ENCODE peak calls at places on chromosome 11, in seven cellular contexts. F is IMR-90; N is AG08396; C is amniotic stem cell; D is GM18507; K is fibroblast of lung; J is stimulated activated naive CD8-positive, alpha-beta T cell treated with anti-CD3 and anti-CD28 coated beads, Interleukin-15, Interleukin-2, amounts not matched to agents 100 U/mL and 50 U/mL, for 24 hours. L is an unnamed sample.
A peak's percentile ranks its signal among the peaks of the same experiment; 100 is the strongest.

GRCh38 chr11:132909016-132909606 is 623.2 kb downstream of the OPCML start:
- DNase-seq in J (no peak), C (no peak), F (no peak), K (no peak), D (no peak), N (no peak), L (no peak)

GRCh38 chr11:119369035-119369925 is 12.2 kb downstream of the USP2 start:
- DNase-seq in F (no peak), C (no peak), K (no peak), N (no peak), J (no peak), D (no peak), L (no peak)

GRCh38 chr11:94934362-94934761 is 39.0 kb downstream of the CWC15 start:
- DNase-seq in C (no peak), N (peak; percentile 42), J (no peak), D (no peak), K (peak; percentile 54), F (peak; percentile 65), L (no peak)

GRCh38 chr11:35390737-35391682 is 28.3 kb downstream of the SLC1A2 start:
- DNase-seq in N (no peak), K (peak; percentile 86), J (peak; percentile 39), C (peak; percentile 65), D (no peak), F (peak; percentile 89), L (no peak)

GRCh38 chr11:9277176-9277575 is 12.0 kb upstream of the DENND5A start:
- DNase-seq in K (no peak), F (no peak), D (no peak), J (no peak), N (no peak), C (no peak), L (no peak)

GRCh38 chr11:68021167-68021787 is 9.2 kb upstream of the NDUFS8 start:
- DNase-seq in C (no peak), J (no peak), K (no peak), D (no peak), N (no peak), F (no peak), L (no peak)

GRCh38 chr11:130945945-130946344 is 29.7 kb upstream of the SNX19 start:
- DNase-seq in K (peak; percentile 74), J (no peak), N (peak; percentile 79), F (peak; percentile 94), C (peak; percentile 44), D (no peak), L (no peak)

GRCh38 chr11:76385903-76386302 is 4.8 kb downstream of the GVQW3 start:
- DNase-seq in J (no peak), K (no peak), D (no peak), F (peak; percentile 20), C (no peak), N (no peak), L (no peak)

GRCh38 chr11:20647976-20648565 is 21.3 kb upstream of the NELL1 start:
- DNase-seq in D (peak; percentile 28), C (peak; percentile 0), K (peak; percentile 49), J (peak; percentile 42), N (peak; percentile 70), F (peak; percentile 33), L (peak; percentile 71)